ENCODE peak calls at places on chromosomes 7 and 10, in five cellular contexts. N is psoas muscle, Y is hepatocyte, G is astrocyte, F is heart right ventricle. K is an unnamed sample.

GRCh38 chr7:55128693-55129394 is 110.0 kb downstream of the EGFR start:
- DNase-seq in Y (no peak), N (peak; percentile 47), G (peak; percentile 67), F (peak; percentile 81), K (no peak)

GRCh38 chr7:129958643-129959479 is 6.1 kb upstream of the UBE2H start:
- DNase-seq in N (peak; percentile 60), F (peak; percentile 32), Y (peak; percentile 90), G (peak; percentile 71), K (no peak)

GRCh38 chr7:22269963-22270362 is 87.0 kb downstream of the RAPGEF5 start:
- DNase-seq in F (no peak), G (no peak), N (no peak), Y (peak; percentile 69), K (no peak)

GRCh38 chr10:29471483-29471859 is 163.3 kb downstream of the SVIL start:
- DNase-seq in Y (peak; percentile 52), G (peak; percentile 88), N (no peak), F (no peak), K (peak; percentile 79)

GRCh38 chr10:101132636-101133473 is 1.8 kb downstream of the TLX1 start:
- DNase-seq in G (no peak), Y (no peak), N (no peak), F (no peak), K (no peak)

GRCh38 chr7:55641273-55641691 is 69.0 kb upstream of the VOPP1 start:
- DNase-seq in F (peak; percentile 51), Y (peak; percentile 87), N (no peak), G (peak; percentile 69), K (peak; percentile 50)

GRCh38 chr7:87316846-87317545 is 28.5 kb upstream of the CROT start:
- DNase-seq in G (peak; percentile 82), N (no peak), Y (no peak), F (no peak), K (peak; percentile 88)

GRCh38 chr7:12111461-12112405 is 99.4 kb upstream of the TMEM106B start:
- DNase-seq in G (peak; percentile 68), N (no peak), Y (no peak), F (no peak), K (no peak)

GRCh38 chr7:73740771-73741170 is 2.2 kb upstream of the ABHD11 start:
- DNase-seq in Y (peak; percentile 38), G (no peak), N (no peak), F (no peak), K (no peak)

GRCh38 chr10:15482168-15482567 is 111.1 kb upstream of the FAM171A1 start:
- DNase-seq in N (no peak), G (no peak), F (no peak), Y (no peak), K (no peak)

GRCh38 chr7:64541438-64542359 is 21.2 kb downstream of the ZNF680 start:
- DNase-seq in N (peak; percentile 19), Y (no peak), F (peak; percentile 30), G (peak; percentile 88), K (no peak)

GRCh38 chr7:157568785-157569584 is 232.2 kb downstream of the DNAJB6 start:
- DNase-seq in F (peak; percentile 66), N (peak; percentile 33), G (peak; percentile 41), Y (peak; percentile 47), K (no peak)

GRCh38 chr7:90955641-90956207 is 308.5 kb upstream of the FZD1 start:
- DNase-seq in G (no peak), Y (no peak), F (no peak), N (no peak), K (no peak)

GRCh38 chr7:66198956-66199355 is 6.2 kb upstream of the TPST1 start:
- DNase-seq in Y (no peak), F (no peak), G (no peak), N (no peak), K (no peak)

DNA sequence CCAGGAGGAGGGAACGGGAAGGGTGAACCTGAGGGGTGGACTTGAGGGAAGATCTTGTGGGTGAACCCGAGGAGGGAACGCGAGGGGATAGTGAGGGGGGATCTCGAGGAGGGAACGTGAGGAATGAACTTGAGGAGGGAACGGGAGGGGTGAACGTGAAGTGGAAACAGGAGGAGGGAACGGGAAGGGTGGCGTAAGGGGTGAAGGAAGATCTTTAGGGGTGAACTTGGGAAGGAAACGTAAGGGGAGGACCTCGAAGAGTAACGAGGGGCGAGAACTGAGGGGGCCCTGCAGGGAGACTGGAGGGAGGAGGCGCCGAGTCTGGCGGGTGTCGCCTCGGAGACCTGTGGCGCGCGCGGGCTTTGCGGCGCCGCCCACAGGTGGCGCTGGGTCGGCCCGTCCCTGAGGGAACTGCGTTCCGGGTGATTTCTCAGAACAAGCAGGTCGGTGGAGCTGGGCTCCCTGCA is 677 bp downstream of the MYO3A start:
- DNase-seq in N (no peak), F (no peak), Y (peak; percentile 71), G (no peak), K (no peak)
- H3K27me3 ChIP-seq in N (peaks cover 8% of the 10 kb centered on the region), F (peaks cover 51% of the 10 kb centered on the region), Y (no peaks in the 10 kb centered on the region), G (no peaks in the 10 kb centered on the region), K (no peaks in the 10 kb centered on the region)

GRCh38 chr10:118264838-118265470 is 77.2 kb downstream of the FAM204A start:
- DNase-seq in Y (no peak), F (no peak), G (no peak), N (no peak), K (no peak)

GRCh38 chr10:118258285-118258684 is 83.8 kb downstream of the FAM204A start:
- DNase-seq in Y (no peak), N (no peak), G (no peak), F (no peak), K (no peak)

GRCh38 chr10:118259288-118259906 is 82.7 kb downstream of the FAM204A start:
- DNase-seq in N (no peak), G (no peak), F (no peak), Y (peak; percentile 74), K (no peak)

DNA sequence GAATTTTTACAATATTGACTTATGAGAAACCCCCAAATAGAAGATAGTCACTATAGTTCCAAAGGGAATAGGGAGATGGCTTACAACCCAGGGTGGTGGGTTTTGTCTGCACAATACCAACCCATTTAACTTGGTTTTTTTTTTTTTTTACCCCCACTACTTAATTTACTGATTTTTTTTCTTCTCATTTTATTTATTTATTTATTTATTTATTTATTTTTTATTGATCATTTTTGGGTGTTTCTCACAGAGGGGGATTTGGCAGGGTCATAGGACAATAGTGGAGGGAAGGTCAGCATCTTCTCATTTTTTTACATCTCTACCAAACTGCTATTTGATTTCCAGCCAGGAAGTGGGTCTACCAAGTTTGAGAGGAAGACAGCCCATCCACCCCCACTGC is 77.9 kb downstream of the FAM204A start:
- DNase-seq in F (no peak), Y (no peak), N (no peak), G (no peak), K (no peak)
- H3K27me3 ChIP-seq in F (peaks cover 70% of the 10 kb centered on the region), Y (peaks cover 64% of the 10 kb centered on the region), N (no peaks in the 10 kb centered on the region), G (peaks cover 2% of the 10 kb centered on the region), K (peaks cover 2% of the 10 kb centered on the region)

GRCh38 chr10:103575416-103576075 is 82.0 kb downstream of the NEURL1 start:
- DNase-seq in Y (no peak), G (no peak), N (no peak), F (no peak), K (no peak)
- H3K27me3 ChIP-seq in Y (no peaks in the 10 kb centered on the region), G (peaks cover 65% of the 10 kb centered on the region), N (no peaks in the 10 kb centered on the region), F (peaks cover 7% of the 10 kb centered on the region), K (peaks cover 2% of the 10 kb centered on the region)

DNA sequence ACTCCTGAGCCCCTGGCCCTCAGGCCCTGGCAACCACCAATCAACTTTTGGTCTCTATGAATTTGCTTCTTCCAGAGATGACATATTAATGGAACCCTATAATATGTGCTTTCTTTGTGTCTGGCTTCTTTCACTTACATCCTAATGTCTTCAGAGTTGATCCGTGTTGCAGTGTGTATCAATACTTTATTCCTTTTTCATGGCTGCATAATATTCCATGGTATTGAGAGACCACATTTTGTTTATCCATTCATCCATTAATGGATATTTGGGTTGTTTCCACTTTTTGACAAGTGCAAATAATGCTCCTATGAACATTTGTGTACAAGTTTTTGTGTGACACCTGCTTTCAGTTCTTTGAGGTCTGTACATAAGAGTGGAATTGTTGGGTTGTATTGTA is 43.3 kb upstream of the ELFN1 start:
- DNase-seq in F (no peak), N (no peak), Y (no peak), G (no peak), K (no peak)
- H3K27me3 ChIP-seq in F (no peaks in the 10 kb centered on the region), N (no peaks in the 10 kb centered on the region), Y (no peaks in the 10 kb centered on the region), G (no peaks in the 10 kb centered on the region), K (peaks cover 3% of the 10 kb centered on the region)